ENCODE peak calls at places on chromosomes 1 and 21, in eight cellular contexts. One of them, this sample, is unnamed. For H3K27me3, the result is how much of the 10 kb centered on the place peaks cover.

GRCh38 chr1:103108525-103109150 is 316 bp upstream of the COL11A1 start:
- DNase-seq in CD4-positive, alpha-beta memory T cell: no peak
- DNase-seq in CD8-positive, alpha-beta memory T cell: no peak
- DNase-seq in HepG2: no peak
- DNase-seq in GM12878: no peak
- DNase-seq in tibial artery: no peak
- DNase-seq in adipocyte: no peak
- DNase-seq in H7: peak
- DNase-seq in this sample: no peak

GRCh38 chr1:246703581-246703980 is 20.6 kb upstream of the SCCPDH start:
- DNase-seq in CD4-positive, alpha-beta memory T cell: no peak
- DNase-seq in CD8-positive, alpha-beta memory T cell: no peak
- DNase-seq in HepG2: no peak
- DNase-seq in GM12878: no peak
- DNase-seq in tibial artery: no peak
- DNase-seq in adipocyte: no peak
- DNase-seq in H7: no peak
- DNase-seq in this sample: no peak

GRCh38 chr1:179441456-179441855 is 75.7 kb downstream of the AXDND1 start:
- DNase-seq in CD4-positive, alpha-beta memory T cell: no peak
- DNase-seq in CD8-positive, alpha-beta memory T cell: no peak
- DNase-seq in HepG2: no peak
- DNase-seq in GM12878: no peak
- DNase-seq in tibial artery: no peak
- DNase-seq in adipocyte: no peak
- DNase-seq in H7: no peak
- DNase-seq in this sample: no peak

GRCh38 chr1:167465751-167466150 is 52.6 kb downstream of the CD247 start:
- DNase-seq in CD4-positive, alpha-beta memory T cell: no peak
- DNase-seq in CD8-positive, alpha-beta memory T cell: no peak
- DNase-seq in HepG2: peak
- DNase-seq in GM12878: no peak
- DNase-seq in tibial artery: no peak
- DNase-seq in adipocyte: no peak
- DNase-seq in H7: no peak
- DNase-seq in this sample: no peak

GRCh38 chr1:228039006-228039481 is 32.2 kb downstream of the WNT3A start:
- DNase-seq in CD4-positive, alpha-beta memory T cell: no peak
- DNase-seq in CD8-positive, alpha-beta memory T cell: no peak
- DNase-seq in HepG2: no peak
- DNase-seq in GM12878: no peak
- DNase-seq in tibial artery: no peak
- DNase-seq in adipocyte: no peak
- DNase-seq in H7: no peak
- DNase-seq in this sample: no peak

GRCh38 chr1:2330035-2330434 is 61.3 kb downstream of the MORN1 start:
- DNase-seq in CD4-positive, alpha-beta memory T cell: no peak
- DNase-seq in CD8-positive, alpha-beta memory T cell: no peak
- DNase-seq in HepG2: no peak
- DNase-seq in GM12878: no peak
- DNase-seq in tibial artery: no peak
- DNase-seq in adipocyte: no peak
- DNase-seq in H7: no peak
- DNase-seq in this sample: no peak

GRCh38 chr1:68010094-68010493 is 40.3 kb downstream of the DIRAS3 start:
- DNase-seq in CD4-positive, alpha-beta memory T cell: no peak
- DNase-seq in CD8-positive, alpha-beta memory T cell: no peak
- DNase-seq in HepG2: no peak
- DNase-seq in GM12878: no peak
- DNase-seq in tibial artery: no peak
- DNase-seq in adipocyte: peak
- DNase-seq in H7: peak
- DNase-seq in this sample: no peak

GRCh38 chr1:201184307-201184706 is 6.3 kb upstream of the IGFN1 start:
- DNase-seq in CD4-positive, alpha-beta memory T cell: no peak
- DNase-seq in CD8-positive, alpha-beta memory T cell: no peak
- DNase-seq in HepG2: no peak
- DNase-seq in GM12878: no peak
- DNase-seq in tibial artery: no peak
- DNase-seq in adipocyte: no peak
- DNase-seq in H7: no peak
- DNase-seq in this sample: no peak

GRCh38 chr1:94119796-94120590 is 955 bp downstream of the ABCA4 start:
- DNase-seq in CD4-positive, alpha-beta memory T cell: no peak
- DNase-seq in CD8-positive, alpha-beta memory T cell: no peak
- DNase-seq in HepG2: no peak
- DNase-seq in GM12878: no peak
- DNase-seq in tibial artery: no peak
- DNase-seq in adipocyte: peak
- DNase-seq in H7: peak
- DNase-seq in this sample: no peak

GRCh38 chr1:77283701-77284425 is 2.0 kb downstream of the AK5 start:
- DNase-seq in CD4-positive, alpha-beta memory T cell: no peak
- DNase-seq in CD8-positive, alpha-beta memory T cell: no peak
- DNase-seq in HepG2: no peak
- DNase-seq in GM12878: no peak
- DNase-seq in tibial artery: no peak
- DNase-seq in adipocyte: peak
- DNase-seq in H7: no peak
- DNase-seq in this sample: no peak

GRCh38 chr1:221294244-221294643 is 415.0 kb downstream of the HLX start:
- DNase-seq in CD4-positive, alpha-beta memory T cell: no peak
- DNase-seq in CD8-positive, alpha-beta memory T cell: no peak
- DNase-seq in HepG2: no peak
- DNase-seq in GM12878: no peak
- DNase-seq in tibial artery: no peak
- DNase-seq in adipocyte: peak
- DNase-seq in H7: no peak
- DNase-seq in this sample: no peak

GRCh38 chr1:231518485-231519035 is 9.9 kb upstream of the TSNAX start:
- DNase-seq in CD4-positive, alpha-beta memory T cell: no peak
- DNase-seq in CD8-positive, alpha-beta memory T cell: no peak
- DNase-seq in HepG2: no peak
- DNase-seq in GM12878: no peak
- DNase-seq in tibial artery: no peak
- DNase-seq in adipocyte: no peak
- DNase-seq in H7: peak
- DNase-seq in this sample: no peak

GRCh38 chr1:89757532-89757931 is 63.3 kb upstream of the LRRC8D start:
- DNase-seq in CD4-positive, alpha-beta memory T cell: peak
- DNase-seq in CD8-positive, alpha-beta memory T cell: peak
- DNase-seq in HepG2: no peak
- DNase-seq in GM12878: no peak
- DNase-seq in tibial artery: no peak
- DNase-seq in adipocyte: no peak
- DNase-seq in H7: no peak
- DNase-seq in this sample: no peak

DNA sequence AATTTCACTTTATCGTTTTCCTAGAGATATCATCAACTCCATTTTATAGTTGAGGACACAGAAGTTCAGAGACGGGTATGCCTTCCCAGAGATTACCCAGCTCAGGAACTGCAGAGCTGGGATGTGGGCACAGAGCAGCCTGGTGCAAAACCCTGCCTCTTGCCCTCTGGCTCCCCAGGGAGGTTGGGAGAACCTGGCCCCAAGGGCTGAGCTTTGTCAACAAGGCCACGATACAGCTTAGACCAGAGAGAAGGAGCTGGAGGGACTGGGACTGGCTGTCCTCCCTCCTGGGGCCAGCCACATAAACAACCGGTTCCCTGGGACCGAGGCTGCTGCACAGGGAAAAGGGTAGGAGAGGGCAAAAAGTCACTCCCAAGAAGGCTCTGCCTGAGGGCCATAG is 3.8 kb downstream of the RIMS3 start:
- DNase-seq in CD4-positive, alpha-beta memory T cell: no peak
- DNase-seq in CD8-positive, alpha-beta memory T cell: no peak
- DNase-seq in HepG2: no peak
- DNase-seq in GM12878: no peak
- DNase-seq in tibial artery: peak
- DNase-seq in adipocyte: no peak
- DNase-seq in H7: no peak
- DNase-seq in this sample: no peak
- H3K27me3 ChIP-seq in CD4-positive, alpha-beta memory T cell: under half
- H3K27me3 ChIP-seq in CD8-positive, alpha-beta memory T cell: under half
- H3K27me3 ChIP-seq in HepG2: under half
- H3K27me3 ChIP-seq in GM12878: under half
- H3K27me3 ChIP-seq in tibial artery: under half
- H3K27me3 ChIP-seq in adipocyte: half or more
- H3K27me3 ChIP-seq in H7: under half
- H3K27me3 ChIP-seq in this sample: under half

GRCh38 chr1:30303387-30303786 is 420.0 kb downstream of the MATN1 start:
- DNase-seq in CD4-positive, alpha-beta memory T cell: no peak
- DNase-seq in CD8-positive, alpha-beta memory T cell: no peak
- DNase-seq in HepG2: no peak
- DNase-seq in GM12878: no peak
- DNase-seq in tibial artery: peak
- DNase-seq in adipocyte: no peak
- DNase-seq in H7: no peak
- DNase-seq in this sample: no peak
- H3K27me3 ChIP-seq in CD4-positive, alpha-beta memory T cell: under half
- H3K27me3 ChIP-seq in CD8-positive, alpha-beta memory T cell: under half
- H3K27me3 ChIP-seq in HepG2: under half
- H3K27me3 ChIP-seq in GM12878: under half
- H3K27me3 ChIP-seq in tibial artery: under half
- H3K27me3 ChIP-seq in adipocyte: under half
- H3K27me3 ChIP-seq in H7: under half
- H3K27me3 ChIP-seq in this sample: under half

GRCh38 chr1:37391181-37391949 is 83.0 kb upstream of the ZC3H12A start:
- DNase-seq in CD4-positive, alpha-beta memory T cell: no peak
- DNase-seq in CD8-positive, alpha-beta memory T cell: no peak
- DNase-seq in HepG2: no peak
- DNase-seq in GM12878: no peak
- DNase-seq in tibial artery: no peak
- DNase-seq in adipocyte: no peak
- DNase-seq in H7: peak
- DNase-seq in this sample: no peak
- H3K27me3 ChIP-seq in CD4-positive, alpha-beta memory T cell: under half
- H3K27me3 ChIP-seq in CD8-positive, alpha-beta memory T cell: under half
- H3K27me3 ChIP-seq in HepG2: under half
- H3K27me3 ChIP-seq in GM12878: under half
- H3K27me3 ChIP-seq in tibial artery: under half
- H3K27me3 ChIP-seq in adipocyte: under half
- H3K27me3 ChIP-seq in H7: under half
- H3K27me3 ChIP-seq in this sample: under half

GRCh38 chr1:146021622-146022402 is at the start of gene HJV:
- DNase-seq in CD4-positive, alpha-beta memory T cell: no peak
- DNase-seq in CD8-positive, alpha-beta memory T cell: no peak
- DNase-seq in HepG2: no peak
- DNase-seq in GM12878: no peak
- DNase-seq in tibial artery: no peak
- DNase-seq in adipocyte: no peak
- DNase-seq in H7: no peak
- DNase-seq in this sample: no peak
- H3K27me3 ChIP-seq in CD4-positive, alpha-beta memory T cell: under half
- H3K27me3 ChIP-seq in CD8-positive, alpha-beta memory T cell: under half
- H3K27me3 ChIP-seq in HepG2: under half
- H3K27me3 ChIP-seq in GM12878: under half
- H3K27me3 ChIP-seq in tibial artery: under half
- H3K27me3 ChIP-seq in adipocyte: under half
- H3K27me3 ChIP-seq in H7: half or more
- H3K27me3 ChIP-seq in this sample: under half

GRCh38 chr21:28111151-28111619 is 881.5 kb downstream of the LTN1 start:
- DNase-seq in CD4-positive, alpha-beta memory T cell: no peak
- DNase-seq in CD8-positive, alpha-beta memory T cell: no peak
- DNase-seq in HepG2: no peak
- DNase-seq in GM12878: no peak
- DNase-seq in tibial artery: no peak
- DNase-seq in adipocyte: peak
- DNase-seq in H7: no peak
- DNase-seq in this sample: peak

GRCh38 chr21:28118570-28118969 is 874.1 kb downstream of the LTN1 start:
- DNase-seq in CD4-positive, alpha-beta memory T cell: no peak
- DNase-seq in CD8-positive, alpha-beta memory T cell: no peak
- DNase-seq in HepG2: no peak
- DNase-seq in GM12878: no peak
- DNase-seq in tibial artery: no peak
- DNase-seq in adipocyte: no peak
- DNase-seq in H7: no peak
- DNase-seq in this sample: no peak

GRCh38 chr21:28110074-28110473 is 882.6 kb downstream of the LTN1 start:
- DNase-seq in CD4-positive, alpha-beta memory T cell: no peak
- DNase-seq in CD8-positive, alpha-beta memory T cell: no peak
- DNase-seq in HepG2: no peak
- DNase-seq in GM12878: no peak
- DNase-seq in tibial artery: no peak
- DNase-seq in adipocyte: no peak
- DNase-seq in H7: no peak
- DNase-seq in this sample: no peak

GRCh38 chr21:28113718-28114117 is 879.0 kb downstream of the LTN1 start:
- DNase-seq in CD4-positive, alpha-beta memory T cell: no peak
- DNase-seq in CD8-positive, alpha-beta memory T cell: no peak
- DNase-seq in HepG2: no peak
- DNase-seq in GM12878: no peak
- DNase-seq in tibial artery: no peak
- DNase-seq in adipocyte: no peak
- DNase-seq in H7: no peak
- DNase-seq in this sample: no peak
- H3K27me3 ChIP-seq in CD4-positive, alpha-beta memory T cell: under half
- H3K27me3 ChIP-seq in CD8-positive, alpha-beta memory T cell: under half
- H3K27me3 ChIP-seq in HepG2: under half
- H3K27me3 ChIP-seq in GM12878: under half
- H3K27me3 ChIP-seq in tibial artery: under half
- H3K27me3 ChIP-seq in adipocyte: under half
- H3K27me3 ChIP-seq in H7: under half
- H3K27me3 ChIP-seq in this sample: under half

GRCh38 chr1:236149696-236150228 is 7.4 kb downstream of the GPR137B start:
- DNase-seq in CD4-positive, alpha-beta memory T cell: no peak
- DNase-seq in CD8-positive, alpha-beta memory T cell: no peak
- DNase-seq in HepG2: no peak
- DNase-seq in GM12878: no peak
- DNase-seq in tibial artery: no peak
- DNase-seq in adipocyte: no peak
- DNase-seq in H7: no peak
- DNase-seq in this sample: no peak

GRCh38 chr1:236150291-236150940 is 8.1 kb downstream of the GPR137B start:
- DNase-seq in CD4-positive, alpha-beta memory T cell: no peak
- DNase-seq in CD8-positive, alpha-beta memory T cell: no peak
- DNase-seq in HepG2: no peak
- DNase-seq in GM12878: no peak
- DNase-seq in tibial artery: no peak
- DNase-seq in adipocyte: no peak
- DNase-seq in H7: peak
- DNase-seq in this sample: no peak

GRCh38 chr1:236149003-236149595 is 6.8 kb downstream of the GPR137B start:
- DNase-seq in CD4-positive, alpha-beta memory T cell: no peak
- DNase-seq in CD8-positive, alpha-beta memory T cell: no peak
- DNase-seq in HepG2: no peak
- DNase-seq in GM12878: no peak
- DNase-seq in tibial artery: no peak
- DNase-seq in adipocyte: no peak
- DNase-seq in H7: no peak
- DNase-seq in this sample: no peak

GRCh38 chr1:236151739-236152424 is 9.5 kb downstream of the GPR137B start:
- DNase-seq in CD4-positive, alpha-beta memory T cell: no peak
- DNase-seq in CD8-positive, alpha-beta memory T cell: no peak
- DNase-seq in HepG2: no peak
- DNase-seq in GM12878: no peak
- DNase-seq in tibial artery: no peak
- DNase-seq in adipocyte: no peak
- DNase-seq in H7: no peak
- DNase-seq in this sample: no peak

GRCh38 chr1:236150972-236151371 is 8.6 kb downstream of the GPR137B start:
- DNase-seq in CD4-positive, alpha-beta memory T cell: no peak
- DNase-seq in CD8-positive, alpha-beta memory T cell: no peak
- DNase-seq in HepG2: no peak
- DNase-seq in GM12878: no peak
- DNase-seq in tibial artery: no peak
- DNase-seq in adipocyte: no peak
- DNase-seq in H7: no peak
- DNase-seq in this sample: no peak
- H3K27me3 ChIP-seq in CD4-positive, alpha-beta memory T cell: under half
- H3K27me3 ChIP-seq in CD8-positive, alpha-beta memory T cell: under half
- H3K27me3 ChIP-seq in HepG2: under half
- H3K27me3 ChIP-seq in GM12878: under half
- H3K27me3 ChIP-seq in tibial artery: under half
- H3K27me3 ChIP-seq in adipocyte: under half
- H3K27me3 ChIP-seq in H7: under half
- H3K27me3 ChIP-seq in this sample: under half

This sample was measured in BJ.